ENCODE peak calls at places on chromosomes 12 and 14, in seven cellular contexts. Q is mucosa of descending colon, F is fibroblast of pulmonary artery, L is neural progenitor cell, Z is heart left ventricle, N is fibroblast of lung, K is right lobe of liver. C is an unnamed sample.

GRCh38 chr14:79376557-79376956 is 834.7 kb downstream of the DIO2 start:
- DNase-seq in K (no peak), L (no peak), Q (no peak), N (no peak), F (no peak), Z (no peak), C (no peak)

GRCh38 chr14:65847065-65847847 is 434.7 kb downstream of the FUT8 start:
- DNase-seq in N (no peak), F (no peak), Q (peak; percentile 48), K (no peak), L (no peak), Z (no peak), C (no peak)

GRCh38 chr14:94383777-94384176 is 4.6 kb downstream of the SERPINA1 start:
- DNase-seq in Z (no peak), F (no peak), L (no peak), Q (no peak), N (no peak), K (no peak), C (no peak)

GRCh38 chr12:125092872-125093680 is 27.8 kb downstream of the AACS start:
- DNase-seq in N (peak; percentile 61), K (no peak), F (peak; percentile 24), Q (peak; percentile 72), L (peak; percentile 38), Z (peak; percentile 77), C (peak; percentile 45)

GRCh38 chr14:30355431-30355913 is 203.5 kb upstream of the G2E3 start:
- DNase-seq in Q (no peak), Z (no peak), F (peak; percentile 1), K (no peak), N (peak; percentile 0), L (no peak), C (no peak)

GRCh38 chr12:48817957-48818830 is at the start of gene CACNB3:
- DNase-seq in K (peak; percentile 66), Q (peak; percentile 83), N (peak; percentile 29), L (peak; percentile 92), Z (peak; percentile 70), F (peak; percentile 48), C (peak; percentile 54)

GRCh38 chr12:94535614-94535932 is 75.9 kb upstream of the CEP83 start:
- DNase-seq in F (no peak), K (peak; percentile 68), Z (no peak), L (peak; percentile 13), N (no peak), Q (no peak), C (no peak)

GRCh38 chr12:121820056-121820455 is 16.2 kb downstream of the SETD1B start:
- DNase-seq in L (no peak), F (no peak), N (no peak), Z (peak; percentile 4), K (no peak), Q (no peak), C (no peak)

GRCh38 chr12:49279706-49280159 is 14.9 kb downstream of the TUBA1C start:
- DNase-seq in Q (peak; percentile 29), L (peak; percentile 45), K (no peak), F (peak; percentile 35), N (no peak), Z (no peak), C (no peak)

GRCh38 chr14:72598328-72598727 is 295.6 kb downstream of the DPF3 start:
- DNase-seq in K (no peak), L (no peak), N (no peak), Q (no peak), Z (no peak), F (no peak), C (no peak)

GRCh38 chr14:89013098-89013504 is 188.7 kb downstream of the TTC8 start:
- DNase-seq in N (peak; percentile 44), L (peak; percentile 25), Q (peak; percentile 82), F (peak; percentile 42), Z (no peak), K (no peak), C (peak; percentile 20)

GRCh38 chr14:72618424-72618823 is 275.5 kb downstream of the DPF3 start:
- DNase-seq in Q (no peak), F (no peak), Z (no peak), L (no peak), K (no peak), N (no peak), C (no peak)

GRCh38 chr14:92698393-92698792 is 50.0 kb downstream of the LGMN start:
- DNase-seq in L (no peak), Z (no peak), N (no peak), Q (no peak), F (peak; percentile 23), K (no peak), C (no peak)

GRCh38 chr12:3470296-3470695 is 20.7 kb upstream of the PRMT8 start:
- DNase-seq in Q (no peak), L (no peak), F (no peak), K (no peak), Z (no peak), N (no peak), C (no peak)

GRCh38 chr12:48602192-48602989 is 32.5 kb upstream of the LALBA start:
- DNase-seq in K (no peak), Z (no peak), L (no peak), Q (no peak), F (no peak), N (peak; percentile 6), C (no peak)

GRCh38 chr14:34501004-34501580 is 38.4 kb downstream of the EAPP start:
- DNase-seq in Q (no peak), N (no peak), L (no peak), Z (no peak), K (no peak), F (no peak), C (peak; percentile 45)

GRCh38 chr14:34501997-34502396 is 37.5 kb downstream of the EAPP start:
- DNase-seq in Q (no peak), N (peak; percentile 30), F (peak; percentile 53), Z (no peak), L (no peak), K (no peak), C (peak; percentile 42)

GRCh38 chr14:34498684-34499412 is 36.8 kb upstream of the SPTSSA start:
- DNase-seq in Q (peak; percentile 68), F (peak; percentile 37), N (peak; percentile 45), K (no peak), Z (no peak), L (peak; percentile 36), C (peak; percentile 44)

GRCh38 chr14:34496679-34497513 is 34.9 kb upstream of the SPTSSA start:
- DNase-seq in F (peak; percentile 99), Q (peak; percentile 78), N (peak; percentile 100), L (peak; percentile 28), K (no peak), Z (peak; percentile 82), C (peak; percentile 100)

GRCh38 chr14:34496007-34496678 is 34.1 kb upstream of the SPTSSA start:
- DNase-seq in N (no peak), Q (no peak), L (no peak), F (peak; percentile 70), Z (peak; percentile 63), K (no peak), C (no peak)
- H3K4me3 ChIP-seq in N (no peak overlapping the region), Q (no peak overlapping the region), L (no peak overlapping the region), F (no peak overlapping the region), Z (no peak overlapping the region), K (no peak overlapping the region), C (no peak overlapping the region)

GRCh38 chr14:36671149-36671548 is 9.5 kb downstream of the PAX9 start:
- DNase-seq in N (no peak), L (no peak), K (no peak), F (no peak), Q (no peak), Z (no peak), C (no peak)
- H3K4me3 ChIP-seq in N (no peak overlapping the region), L (no peak overlapping the region), K (no peak overlapping the region), F (no peak overlapping the region), Q (no peak overlapping the region), Z (no peak overlapping the region), C (no peak overlapping the region)

GRCh38 chr12:110741371-110741770 is 1.3 kb downstream of the PPP1CC start:
- DNase-seq in Z (no peak), F (no peak), L (no peak), K (no peak), Q (peak; percentile 40), N (no peak), C (no peak)

GRCh38 chr12:110737532-110737931 is 5.2 kb downstream of the PPP1CC start:
- DNase-seq in N (no peak), L (no peak), K (no peak), Q (no peak), F (no peak), Z (no peak), C (no peak)

GRCh38 chr12:110739894-110740293 is 2.8 kb downstream of the PPP1CC start:
- DNase-seq in F (no peak), Z (no peak), Q (no peak), N (no peak), L (no peak), K (no peak), C (no peak)

GRCh38 chr12:110741795-110742717 is 635 bp downstream of the PPP1CC start:
- DNase-seq in N (peak; percentile 42), Z (no peak), F (peak; percentile 36), Q (peak; percentile 59), K (peak; percentile 69), L (peak; percentile 79), C (peak; percentile 38)

GRCh38 chr12:110739488-110739887 is 3.2 kb downstream of the PPP1CC start:
- DNase-seq in K (no peak), F (no peak), N (no peak), L (no peak), Z (no peak), Q (no peak), C (no peak)
- H3K4me3 ChIP-seq in K (no peak overlapping the region), F (no peak overlapping the region), N (no peak overlapping the region), L (peak overlapping the region; percentile 100), Z (no peak overlapping the region), Q (no peak overlapping the region), C (no peak overlapping the region)

GRCh38 chr12:132281021-132281420 is 48.4 kb downstream of the GALNT9 start:
- DNase-seq in Z (no peak), F (no peak), L (no peak), Q (no peak), N (no peak), K (no peak), C (no peak)

GRCh38 chr12:132284071-132284492 is 45.3 kb downstream of the GALNT9 start:
- DNase-seq in Q (no peak), N (peak; percentile 21), Z (no peak), F (peak; percentile 66), K (no peak), L (no peak), C (no peak)

GRCh38 chr12:132282031-132282949 is 47.1 kb downstream of the GALNT9 start:
- DNase-seq in Z (no peak), L (no peak), K (no peak), N (no peak), Q (no peak), F (no peak), C (no peak)

GRCh38 chr12:132284618-132285310 is 44.6 kb downstream of the GALNT9 start:
- DNase-seq in Q (no peak), L (no peak), K (no peak), N (no peak), F (no peak), Z (no peak), C (no peak)

DNA sequence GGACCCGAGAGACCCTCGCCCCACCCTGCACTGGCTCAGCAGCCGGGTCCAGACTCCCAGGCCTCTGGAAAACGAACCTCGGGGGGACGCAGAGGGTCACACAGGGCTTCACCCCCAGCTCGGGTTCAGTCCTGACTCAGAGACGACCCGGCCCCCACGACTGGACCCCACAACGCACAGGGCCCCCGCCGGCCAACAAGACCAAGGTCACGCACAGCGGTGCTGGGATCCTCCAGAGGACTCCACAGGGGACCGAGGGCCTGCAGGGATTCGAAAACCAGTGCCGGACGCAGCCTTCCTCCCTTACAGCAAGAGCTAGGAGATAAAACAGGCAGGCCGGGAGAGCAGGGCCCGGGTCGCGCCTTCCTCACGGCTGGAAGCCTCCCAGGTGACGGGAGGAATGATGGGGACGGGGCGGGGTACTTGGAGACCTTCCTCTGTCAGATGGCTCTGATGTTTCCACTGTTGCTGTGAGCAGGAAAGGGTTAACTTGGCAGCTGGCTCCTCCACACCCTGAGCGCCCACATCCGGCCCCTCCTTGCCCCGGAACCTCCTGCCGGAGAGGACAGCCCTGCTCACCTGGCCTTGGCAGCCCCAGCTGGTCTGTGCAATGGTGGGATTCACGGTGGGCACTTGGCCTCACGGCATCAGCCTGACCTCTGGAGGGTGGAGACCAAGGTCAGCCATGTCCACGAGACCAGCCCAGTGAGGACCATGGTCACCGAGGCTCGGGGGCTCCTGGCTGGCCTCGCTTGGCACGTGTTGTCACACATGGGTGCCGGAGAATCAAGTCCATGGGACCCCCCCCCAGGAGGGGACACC is 46.2 kb downstream of the GALNT9 start:
- DNase-seq in L (no peak), Q (no peak), Z (no peak), F (no peak), K (no peak), N (no peak), C (no peak)
- H3K4me3 ChIP-seq in L (no peak overlapping the region), Q (no peak overlapping the region), Z (no peak overlapping the region), F (no peak overlapping the region), K (no peak overlapping the region), N (no peak overlapping the region), C (no peak overlapping the region)

C was measured in astrocyte of the spinal cord.